ENCODE peak calls at places on chromosomes 13 and 19, in ten cellular contexts. C, H, J, A, W, L, E, P, B and Z are unnamed samples.

GRCh38 chr19:10424011-10424637 is 3.8 kb downstream of the PDE4A start:
- DNase-seq in H (peak; percentile 86), E (peak; percentile 77), W (peak; percentile 91), A (no peak), C (peak; percentile 63), L (peak; percentile 90), P (peak; percentile 80), B (peak; percentile 70), J (peak; percentile 82), Z (no peak)

GRCh38 chr13:48730971-48731658 is 77.4 kb downstream of the CYSLTR2 start:
- DNase-seq in E (no peak), P (no peak), H (no peak), A (no peak), C (peak; percentile 11), B (peak; percentile 87), L (peak; percentile 9), W (no peak), J (no peak), Z (no peak)

GRCh38 chr13:24502567-24503375 is 9.8 kb downstream of the PARP4 start:
- DNase-seq in C (peak; percentile 54), P (no peak), L (peak; percentile 62), B (peak; percentile 61), J (peak; percentile 58), E (peak; percentile 30), W (no peak), H (no peak), A (no peak), Z (no peak)

GRCh38 chr19:54903303-54903702 is 2.6 kb upstream of the NCR1 start:
- DNase-seq in P (no peak), J (no peak), A (no peak), H (no peak), E (no peak), B (no peak), W (no peak), L (no peak), C (no peak), Z (no peak)

GRCh38 chr13:74158028-74158427 is 23.8 kb upstream of the KLF12 start:
- DNase-seq in H (no peak), W (no peak), L (peak; percentile 14), E (peak; percentile 19), C (no peak), P (peak; percentile 10), J (no peak), B (peak; percentile 78), A (peak; percentile 11), Z (no peak)

GRCh38 chr13:30866692-30867669 is 39.1 kb upstream of the MEDAG start:
- DNase-seq in L (no peak), C (no peak), W (no peak), A (no peak), P (no peak), H (no peak), E (no peak), J (no peak), B (no peak), Z (no peak)

GRCh38 chr19:10305139-10305806 is 4.3 kb downstream of the ZGLP1 start:
- DNase-seq in L (no peak), J (no peak), A (no peak), P (no peak), W (no peak), H (peak; percentile 88), B (no peak), C (peak; percentile 49), E (no peak), Z (no peak)

GRCh38 chr13:104593693-104594092 is 1527.5 kb upstream of the SLC10A2 start:
- DNase-seq in H (no peak), L (no peak), J (no peak), C (no peak), W (no peak), E (no peak), B (no peak), P (no peak), A (no peak), Z (no peak)

GRCh38 chr19:35879770-35880317 is 11.5 kb downstream of the APLP1 start:
- DNase-seq in A (peak; percentile 63), E (peak; percentile 92), W (peak; percentile 94), H (peak; percentile 88), C (peak; percentile 88), J (peak; percentile 93), L (peak; percentile 98), P (peak; percentile 75), B (peak; percentile 88), Z (peak; percentile 47)

GRCh38 chr13:21011378-21011777 is 50.0 kb downstream of the LATS2 start:
- DNase-seq in L (no peak), P (no peak), B (peak; percentile 54), C (peak; percentile 63), A (no peak), J (no peak), H (no peak), E (no peak), W (no peak), Z (no peak)

GRCh38 chr19:37098570-37098969 is 20.3 kb downstream of the ZNF420 start:
- DNase-seq in L (no peak), J (no peak), B (no peak), W (no peak), H (no peak), P (no peak), C (no peak), A (no peak), E (no peak), Z (no peak)

GRCh38 chr19:4140237-4140711 is 13.2 kb upstream of the CREB3L3 start:
- DNase-seq in P (no peak), J (peak; percentile 89), W (no peak), E (no peak), L (peak; percentile 88), C (peak; percentile 69), A (peak; percentile 44), B (peak; percentile 86), H (peak; percentile 59), Z (no peak)
- TF ChIP-seq CTCF in P (peak; percentile 79), J (peak; percentile 49), W (peak; percentile 60), E (peak; percentile 62), L (peak; percentile 64), C (peak; percentile 72), A (peak; percentile 82), B (peak; percentile 81), H (peak; percentile 81), Z (peak; percentile 84)

GRCh38 chr19:19627442-19627715 is 641 bp downstream of the LPAR2 start:
- DNase-seq in P (peak; percentile 55), L (no peak), B (no peak), A (no peak), H (no peak), E (no peak), J (no peak), W (peak; percentile 19), C (no peak), Z (no peak)

GRCh38 chr19:19623383-19623782 is 4.6 kb downstream of the LPAR2 start:
- DNase-seq in L (no peak), B (no peak), A (no peak), E (no peak), C (no peak), H (no peak), P (no peak), W (no peak), J (no peak), Z (no peak)

GRCh38 chr19:19626516-19627441 is 1.2 kb downstream of the LPAR2 start:
- DNase-seq in H (no peak), L (peak; percentile 14), E (no peak), B (no peak), W (peak; percentile 45), J (no peak), A (no peak), C (no peak), P (no peak), Z (no peak)

GRCh38 chr19:19627716-19628498 is at the start of gene LPAR2:
- DNase-seq in E (no peak), J (no peak), C (no peak), A (no peak), B (no peak), H (no peak), L (peak; percentile 86), W (peak; percentile 56), P (peak; percentile 80), Z (no peak)

GRCh38 chr19:19624032-19624570 is 3.9 kb downstream of the LPAR2 start:
- DNase-seq in W (no peak), E (no peak), P (no peak), J (no peak), C (no peak), H (no peak), A (no peak), L (no peak), B (no peak), Z (no peak)
- H3K4me3 ChIP-seq in W (no peak overlapping the region), E (no peak overlapping the region), P (no peak overlapping the region), J (no peak overlapping the region), C (no peak overlapping the region), H (no peak overlapping the region), A (no peak overlapping the region), L (no peak overlapping the region), B (no peak overlapping the region), Z (no peak overlapping the region)

DNA sequence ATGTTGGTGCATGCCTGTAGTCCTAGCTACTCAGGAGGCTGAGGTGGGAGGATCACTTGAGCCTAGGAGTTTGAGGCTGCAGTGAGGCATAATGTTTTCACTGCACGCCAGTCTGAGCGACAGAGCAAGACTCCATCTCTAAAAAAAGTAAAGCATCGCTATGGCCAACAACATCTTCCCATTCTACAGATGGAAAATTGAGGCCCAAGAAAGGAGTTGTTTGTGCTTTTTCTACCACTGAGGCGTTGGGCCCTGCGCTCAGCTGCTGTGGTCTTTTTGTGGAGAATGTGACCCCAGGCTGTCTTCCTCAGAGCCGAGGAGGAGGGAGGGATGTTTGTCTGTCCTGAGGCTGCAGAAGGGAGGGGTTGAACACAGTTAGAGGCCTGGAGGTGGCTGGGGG is 485 bp upstream of the C5AR2 start:
- DNase-seq in J (no peak), A (no peak), W (no peak), E (no peak), P (no peak), C (no peak), L (no peak), B (no peak), H (no peak), Z (no peak)
- TF ChIP-seq CTCF in J (no peak), A (no peak), W (no peak), E (no peak), P (no peak), C (no peak), L (no peak), B (no peak), H (no peak), Z (no peak)

GRCh38 chr19:19525611-19526380 is 2.9 kb upstream of the YJEFN3 start:
- DNase-seq in E (no peak), A (no peak), B (no peak), C (no peak), P (no peak), L (no peak), J (no peak), W (no peak), H (no peak), Z (no peak)
- H3K4me3 ChIP-seq in E (no peak overlapping the region), A (no peak overlapping the region), B (no peak overlapping the region), C (no peak overlapping the region), P (no peak overlapping the region), L (no peak overlapping the region), J (no peak overlapping the region), W (no peak overlapping the region), H (no peak overlapping the region), Z (no peak overlapping the region)

DNA sequence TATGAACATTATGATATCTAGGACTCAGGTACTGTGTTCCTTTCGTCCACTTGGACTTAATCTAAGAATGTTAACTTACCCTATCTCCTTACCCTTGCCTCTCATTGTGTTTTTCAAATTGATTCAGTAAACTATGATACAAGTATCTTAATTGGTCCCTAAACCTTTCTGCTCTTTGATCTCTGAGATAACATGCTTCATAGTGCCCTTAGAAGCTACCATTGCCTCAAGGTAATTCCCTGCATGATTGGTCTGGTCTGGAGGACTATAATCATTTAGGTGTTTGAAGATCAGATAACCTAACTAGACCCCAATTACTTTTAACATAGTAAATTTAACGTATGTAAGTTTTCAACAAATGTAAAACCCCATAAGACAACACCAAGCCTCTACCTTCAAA is 169.9 kb upstream of the NBEA start:
- DNase-seq in B (no peak), P (no peak), C (no peak), W (no peak), E (no peak), L (no peak), H (no peak), J (no peak), A (no peak), Z (no peak)
- TF ChIP-seq CTCF in B (no peak), P (no peak), C (no peak), W (no peak), E (no peak), L (no peak), H (no peak), J (no peak), A (no peak), Z (no peak)